ENCODE peak calls at places on chromosomes 12 and 14, in nine cellular contexts. D is heart right ventricle; N is right cardiac atrium; Q is upper lobe of right lung; R is CD8-positive, alpha-beta T cell; I is bronchial epithelial cell; J is left lung; L is endodermal cell; B is AG04450. G is an unnamed sample.
A peak's percentile ranks its signal among the peaks of the same experiment; 100 is the strongest.

GRCh38 chr12:60257063-60257462 is 661.2 kb downstream of the SLC16A7 start:
- DNase-seq in D (no peak), N (no peak), Q (no peak), R (no peak), I (peak; percentile 83), J (no peak), L (no peak), B (peak; percentile 59), G (no peak)

GRCh38 chr12:14619731-14620501 is 52.2 kb upstream of the PLBD1 start:
- DNase-seq in D (no peak), N (no peak), Q (no peak), R (no peak), I (no peak), J (no peak), L (no peak), B (no peak), G (no peak)

GRCh38 chr12:52181757-52182156 is 10.1 kb downstream of the KRT80 start:
- DNase-seq in D (no peak), N (no peak), Q (no peak), R (no peak), I (peak; percentile 80), J (no peak), L (peak; percentile 90), B (peak; percentile 58), G (no peak)

GRCh38 chr14:104859900-104860299 is 5.2 kb upstream of the CEP170B start:
- DNase-seq in D (no peak), N (no peak), Q (no peak), R (no peak), I (no peak), J (no peak), L (no peak), B (no peak), G (no peak)

GRCh38 chr12:104603545-104603973 is 146.8 kb downstream of the CHST11 start:
- DNase-seq in D (no peak), N (no peak), Q (no peak), R (no peak), I (peak; percentile 91), J (no peak), L (no peak), B (no peak), G (no peak)

GRCh38 chr14:22122227-22123187 is 448.9 kb upstream of the OR4E1 start:
- DNase-seq in D (no peak), N (no peak), Q (no peak), R (no peak), I (peak; percentile 54), J (no peak), L (no peak), B (no peak), G (no peak)

GRCh38 chr14:103070971-103071542 is 13.0 kb upstream of the LBHD2 start:
- DNase-seq in D (no peak), N (no peak), Q (peak; percentile 86), R (no peak), I (no peak), J (peak; percentile 33), L (no peak), B (no peak), G (no peak)

GRCh38 chr12:101230547-101230946 is 20.5 kb upstream of the SLC5A8 start:
- DNase-seq in D (no peak), N (no peak), Q (no peak), R (no peak), I (peak; percentile 83), J (no peak), L (no peak), B (peak; percentile 10), G (no peak)

GRCh38 chr12:52604859-52605258 is 3.6 kb upstream of the KRT72 start:
- DNase-seq in D (no peak), N (no peak), Q (no peak), R (no peak), I (no peak), J (no peak), L (peak; percentile 40), B (no peak), G (no peak)

GRCh38 chr12:30725739-30726138 is 29.0 kb downstream of the CAPRIN2 start:
- DNase-seq in D (no peak), N (no peak), Q (no peak), R (no peak), I (peak; percentile 90), J (no peak), L (no peak), B (peak; percentile 21), G (no peak)

GRCh38 chr12:57240069-57240921 is 10.7 kb downstream of the STAC3 start:
- DNase-seq in D (no peak), N (no peak), Q (peak; percentile 76), R (peak; percentile 48), I (peak; percentile 49), J (no peak), L (peak; percentile 83), B (no peak), G (no peak)

GRCh38 chr14:56125772-56126411 is 7.7 kb downstream of the PELI2 start:
- DNase-seq in D (no peak), N (no peak), Q (no peak), R (no peak), I (no peak), J (no peak), L (no peak), B (no peak), G (no peak)

GRCh38 chr14:104133496-104133895 is 4.9 kb upstream of the KIF26A start:
- DNase-seq in D (no peak), N (peak; percentile 5), Q (peak; percentile 53), R (no peak), I (no peak), J (no peak), L (peak; percentile 22), B (no peak), G (no peak)

GRCh38 chr12:122943196-122943595 is 23.1 kb downstream of the ABCB9 start:
- DNase-seq in D (no peak), N (no peak), Q (no peak), R (no peak), I (no peak), J (no peak), L (no peak), B (no peak), G (no peak)

GRCh38 chr14:53902307-53902706 is 54.3 kb downstream of the BMP4 start:
- DNase-seq in D (no peak), N (no peak), Q (no peak), R (no peak), I (no peak), J (no peak), L (no peak), B (no peak), G (no peak)

GRCh38 chr12:104555650-104556049 is 98.9 kb downstream of the CHST11 start:
- DNase-seq in D (no peak), N (no peak), Q (no peak), R (no peak), I (no peak), J (no peak), L (no peak), B (no peak), G (no peak)

GRCh38 chr14:103483600-103483999 is 39.0 kb downstream of the CKB start:
- DNase-seq in D (no peak), N (no peak), Q (no peak), R (no peak), I (peak; percentile 97), J (no peak), L (peak; percentile 13), B (peak; percentile 80), G (no peak)

GRCh38 chr12:44247588-44247987 is 411.7 kb downstream of the TMEM117 start:
- DNase-seq in D (no peak), N (no peak), Q (no peak), R (no peak), I (no peak), J (no peak), L (peak; percentile 81), B (no peak), G (no peak)

GRCh38 chr12:55637467-55637866 is 775 bp downstream of the OR10P1 start:
- DNase-seq in D (no peak), N (no peak), Q (no peak), R (no peak), I (no peak), J (no peak), L (peak; percentile 29), B (no peak), G (no peak)
- H3K27me3 ChIP-seq in D (no peaks in the 10 kb centered on the region), N (no peaks in the 10 kb centered on the region), Q (no peaks in the 10 kb centered on the region), R (no peaks in the 10 kb centered on the region), I (peaks cover 2% of the 10 kb centered on the region), J (no peaks in the 10 kb centered on the region), L (no peaks in the 10 kb centered on the region), B (peaks cover 28% of the 10 kb centered on the region), G (no peaks in the 10 kb centered on the region)

GRCh38 chr12:49092086-49092815 is 2.4 kb downstream of the DHH start:
- DNase-seq in D (peak; percentile 39), N (peak; percentile 68), Q (no peak), R (no peak), I (no peak), J (no peak), L (peak; percentile 92), B (no peak), G (no peak)
- H3K27me3 ChIP-seq in D (peaks cover 10% of the 10 kb centered on the region), N (no peaks in the 10 kb centered on the region), Q (peaks cover 58% of the 10 kb centered on the region), R (peaks cover 59% of the 10 kb centered on the region), I (peaks cover 47% of the 10 kb centered on the region), J (peaks cover 74% of the 10 kb centered on the region), L (peaks cover 85% of the 10 kb centered on the region), B (peaks cover 20% of the 10 kb centered on the region), G (peaks cover 21% of the 10 kb centered on the region)

GRCh38 chr14:93936926-93937325 is 9.8 kb downstream of the FAM181A start:
- DNase-seq in D (no peak), N (no peak), Q (no peak), R (no peak), I (no peak), J (no peak), L (no peak), B (no peak), G (no peak)

GRCh38 chr14:93932642-93933041 is 5.5 kb downstream of the FAM181A start:
- DNase-seq in D (no peak), N (no peak), Q (no peak), R (no peak), I (no peak), J (no peak), L (no peak), B (no peak), G (no peak)

GRCh38 chr14:93937519-93937918 is 10.4 kb downstream of the FAM181A start:
- DNase-seq in D (no peak), N (no peak), Q (no peak), R (no peak), I (peak; percentile 99), J (no peak), L (no peak), B (no peak), G (no peak)

GRCh38 chr14:93936245-93936644 is 9.1 kb downstream of the FAM181A start:
- DNase-seq in D (no peak), N (no peak), Q (no peak), R (no peak), I (peak; percentile 49), J (no peak), L (peak; percentile 85), B (no peak), G (no peak)

DNA sequence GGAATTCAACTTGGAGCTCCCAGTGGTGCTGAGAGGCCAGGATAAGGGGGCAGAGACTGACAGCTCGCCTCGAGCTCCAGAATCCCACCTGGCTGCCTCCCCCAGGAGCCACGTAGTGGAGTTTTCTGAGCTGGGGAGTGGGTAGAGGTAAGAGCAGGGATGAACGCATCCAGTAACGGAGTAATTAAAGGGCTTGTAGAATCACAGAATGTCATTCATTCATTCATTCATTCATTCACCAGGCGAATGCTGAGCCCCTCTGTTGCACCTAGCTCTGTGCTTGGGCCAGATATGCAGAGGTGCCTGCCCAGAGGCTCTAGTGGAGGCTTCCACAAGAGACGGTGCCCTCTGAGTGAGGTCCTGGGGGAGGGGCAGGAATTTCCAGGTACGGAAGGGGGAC is 8.1 kb downstream of the FAM181A start:
- DNase-seq in D (no peak), N (no peak), Q (no peak), R (no peak), I (no peak), J (no peak), L (no peak), B (no peak), G (no peak)
- H3K27me3 ChIP-seq in D (no peaks in the 10 kb centered on the region), N (no peaks in the 10 kb centered on the region), Q (peaks cover 22% of the 10 kb centered on the region), R (no peaks in the 10 kb centered on the region), I (peaks cover 2% of the 10 kb centered on the region), J (peaks cover 64% of the 10 kb centered on the region), L (peaks cover 26% of the 10 kb centered on the region), B (peaks cover 13% of the 10 kb centered on the region), G (peaks cover 28% of the 10 kb centered on the region)

GRCh38 chr14:92310776-92311375 is 12.1 kb upstream of the SLC24A4 start:
- DNase-seq in D (no peak), N (no peak), Q (no peak), R (no peak), I (no peak), J (no peak), L (no peak), B (no peak), G (no peak)
- H3K27me3 ChIP-seq in D (no peaks in the 10 kb centered on the region), N (no peaks in the 10 kb centered on the region), Q (no peaks in the 10 kb centered on the region), R (no peaks in the 10 kb centered on the region), I (no peaks in the 10 kb centered on the region), J (no peaks in the 10 kb centered on the region), L (peaks cover 12% of the 10 kb centered on the region), B (peaks cover 8% of the 10 kb centered on the region), G (no peaks in the 10 kb centered on the region)